ENCODE peak calls at places on chromosomes 13 and 19, in six cellular contexts. J is psoas muscle; M is IMR-90; T is CD8-positive, alpha-beta T cell; F is PC-3; P is left lung. A is an unnamed sample.

GRCh38 chr19:17103177-17103576 is 27.6 kb downstream of the MYO9B start:
- DNase-seq in J (no peak), P (no peak), M (peak; percentile 45), F (peak; percentile 58), T (no peak), A (no peak)

GRCh38 chr19:49506575-49507105 is 5.8 kb upstream of the FCGRT start:
- DNase-seq in F (peak; percentile 83), M (no peak), J (peak; percentile 47), P (no peak), T (peak; percentile 73), A (peak; percentile 55)

GRCh38 chr13:47413112-47413511 is 516.3 kb upstream of the HTR2A start:
- DNase-seq in M (peak; percentile 34), P (no peak), T (no peak), F (no peak), J (no peak), A (no peak)

GRCh38 chr19:2887391-2887914 is 13.3 kb upstream of the ZNF57 start:
- DNase-seq in M (peak; percentile 61), F (peak; percentile 79), J (no peak), T (no peak), P (no peak), A (no peak)

GRCh38 chr13:93603043-93603442 is 376.4 kb downstream of the GPC6 start:
- DNase-seq in M (peak; percentile 82), T (no peak), J (peak; percentile 13), F (peak; percentile 90), P (no peak), A (no peak)

GRCh38 chr19:566403-566802 is 6.0 kb upstream of the BSG start:
- DNase-seq in M (peak; percentile 31), F (no peak), J (no peak), T (no peak), P (peak; percentile 73), A (no peak)

GRCh38 chr19:16380943-16381755 is 56.5 kb downstream of the KLF2 start:
- DNase-seq in P (no peak), T (no peak), J (no peak), F (no peak), M (no peak), A (no peak)

GRCh38 chr13:25375727-25376358 is 4.1 kb downstream of the ATP8A2 start:
- DNase-seq in T (no peak), J (no peak), P (no peak), F (peak; percentile 63), M (peak; percentile 31), A (no peak)

GRCh38 chr13:35927554-35927953 is 203.6 kb downstream of the DCLK1 start:
- DNase-seq in J (no peak), T (no peak), M (peak; percentile 97), P (no peak), F (no peak), A (no peak)

GRCh38 chr13:27923794-27924528 is 4.2 kb downstream of the PDX1 start:
- DNase-seq in P (no peak), J (no peak), T (no peak), M (no peak), F (no peak), A (no peak)

GRCh38 chr13:59671853-59672252 is 491.9 kb downstream of the DIAPH3 start:
- DNase-seq in F (no peak), J (no peak), M (no peak), T (no peak), P (no peak), A (no peak)

GRCh38 chr13:97266328-97266727 is 44.2 kb downstream of the MBNL2 start:
- DNase-seq in T (no peak), M (no peak), J (no peak), F (no peak), P (peak; percentile 74), A (no peak)

GRCh38 chr13:113654591-113655357 is 3.2 kb downstream of the ATP4B start:
- DNase-seq in J (no peak), M (no peak), T (no peak), P (peak; percentile 16), F (no peak), A (no peak)

GRCh38 chr13:110565296-110565695 is 3.8 kb upstream of the RAB20 start:
- DNase-seq in T (no peak), M (no peak), F (peak; percentile 64), J (no peak), P (no peak), A (no peak)

GRCh38 chr13:109684836-109685602 is 101.4 kb downstream of the IRS2 start:
- DNase-seq in F (peak; percentile 82), T (no peak), J (no peak), M (no peak), P (no peak), A (no peak)

GRCh38 chr13:27632648-27633047 is 11.0 kb downstream of the POLR1D start:
- DNase-seq in M (no peak), T (no peak), J (no peak), F (no peak), P (no peak), A (no peak)

GRCh38 chr19:40600086-40600917 is 867 bp upstream of the LTBP4 start:
- DNase-seq in M (no peak), J (peak; percentile 46), T (no peak), P (no peak), F (no peak), A (no peak)

GRCh38 chr19:20858861-20859260 is 64.2 kb upstream of the ZNF85 start:
- DNase-seq in M (no peak), T (no peak), F (no peak), J (no peak), P (no peak), A (no peak)

GRCh38 chr19:6458695-6459355 is 767 bp downstream of the SLC25A23 start:
- DNase-seq in T (no peak), M (no peak), F (peak; percentile 14), P (peak; percentile 40), J (no peak), A (no peak)

GRCh38 chr13:51035469-51035868 is 75.6 kb downstream of the C13orf42 start:
- DNase-seq in J (no peak), T (no peak), P (no peak), M (no peak), F (no peak), A (no peak)

GRCh38 chr13:75633285-75633684 is 2.8 kb upstream of the LMO7 start:
- DNase-seq in T (no peak), M (peak; percentile 97), F (peak; percentile 66), P (no peak), J (no peak), A (no peak)

GRCh38 chr13:78736142-78736541 is 77.2 kb upstream of the OBI1 start:
- DNase-seq in P (no peak), T (no peak), J (no peak), F (peak; percentile 7), M (no peak), A (no peak)

GRCh38 chr19:4278460-4278901 is 585 bp upstream of the SHD start:
- DNase-seq in J (no peak), P (no peak), T (no peak), F (no peak), M (no peak), A (no peak)

GRCh38 chr19:53224606-53225005 is 30.1 kb downstream of the ZNF677 start:
- DNase-seq in J (no peak), F (no peak), M (no peak), P (no peak), T (no peak), A (no peak)
- H3K9me3 ChIP-seq in J (peaks cover 77% of the 10 kb centered on the region), F (peaks cover 53% of the 10 kb centered on the region), M (peaks cover 32% of the 10 kb centered on the region), P (no peaks in the 10 kb centered on the region), T (peaks cover 15% of the 10 kb centered on the region), A (peaks cover 13% of the 10 kb centered on the region)

GRCh38 chr19:1799695-1800342 is 12.3 kb downstream of the ATP8B3 start:
- DNase-seq in T (no peak), P (no peak), F (no peak), M (no peak), J (no peak), A (no peak)
- H3K9me3 ChIP-seq in T (no peaks in the 10 kb centered on the region), P (no peaks in the 10 kb centered on the region), F (no peaks in the 10 kb centered on the region), M (no peaks in the 10 kb centered on the region), J (no peaks in the 10 kb centered on the region), A (no peaks in the 10 kb centered on the region)

GRCh38 chr13:103004790-103005307 is 61.4 kb downstream of the SLC10A2 start:
- DNase-seq in J (no peak), T (no peak), F (no peak), P (no peak), M (no peak), A (no peak)

GRCh38 chr13:103002279-103002678 is 63.9 kb downstream of the SLC10A2 start:
- DNase-seq in F (no peak), M (no peak), T (no peak), P (no peak), J (no peak), A (no peak)

GRCh38 chr13:103009061-103009840 is 57.0 kb downstream of the SLC10A2 start:
- DNase-seq in F (no peak), P (no peak), J (no peak), M (no peak), T (no peak), A (no peak)

GRCh38 chr13:103006706-103007426 is 59.4 kb downstream of the SLC10A2 start:
- DNase-seq in M (no peak), F (no peak), P (no peak), J (no peak), T (no peak), A (no peak)

GRCh38 chr13:103007427-103007762 is 58.8 kb downstream of the SLC10A2 start:
- DNase-seq in J (no peak), T (no peak), P (no peak), M (no peak), F (no peak), A (no peak)
- H3K9me3 ChIP-seq in J (no peaks in the 10 kb centered on the region), T (no peaks in the 10 kb centered on the region), P (no peaks in the 10 kb centered on the region), M (peaks cover 8% of the 10 kb centered on the region), F (no peaks in the 10 kb centered on the region), A (peaks cover 3% of the 10 kb centered on the region)

GRCh38 chr19:9407827-9408226 is 27.5 kb downstream of the ZNF266 start:
- DNase-seq in F (no peak), J (no peak), T (no peak), M (no peak), P (no peak), A (no peak)
- H3K9me3 ChIP-seq in F (peaks cover 76% of the 10 kb centered on the region), J (peaks cover 78% of the 10 kb centered on the region), T (peaks cover 44% of the 10 kb centered on the region), M (peaks cover 37% of the 10 kb centered on the region), P (peaks cover 7% of the 10 kb centered on the region), A (peaks cover 39% of the 10 kb centered on the region)

GRCh38 chr19:37537391-37537947 is 30.7 kb downstream of the ZNF793 start:
- DNase-seq in F (no peak), T (no peak), J (no peak), P (no peak), M (no peak), A (no peak)
- H3K9me3 ChIP-seq in F (peaks cover 17% of the 10 kb centered on the region), T (peaks cover 50% of the 10 kb centered on the region), J (peaks cover 86% of the 10 kb centered on the region), P (no peaks in the 10 kb centered on the region), M (peaks cover 41% of the 10 kb centered on the region), A (peaks cover 39% of the 10 kb centered on the region)